ENCODE peak calls at places on chromosomes 4 and X, in nine cellular contexts. Y is activated CD8-positive, alpha-beta memory T cell treated with anti-CD3 and anti-CD28 coated beads for 24 hours; A is Calu3; T is T-helper 2 cell; P is lower lobe of right lung; O is upper lobe of left lung; K is pons; I is cardiac fibroblast; Q is lung microvascular endothelial cell. G is an unnamed sample.

GRCh38 chr4:67699603-67700002 is 1.4 kb downstream of the UBA6 start:
- DNase-seq in Y (no peak), A (no peak), T (no peak), P (no peak), O (no peak), K (no peak), I (no peak), Q (no peak), G (no peak)

GRCh38 chrX:132940727-132941162 is 17.7 kb downstream of the HS6ST2 start:
- DNase-seq in Y (no peak), A (peak), T (no peak), P (no peak), O (no peak), K (no peak), I (no peak), Q (no peak), G (peak)

GRCh38 chrX:41722816-41723215 is 1.2 kb upstream of the GPR82 start:
- DNase-seq in Y (no peak), A (no peak), T (no peak), P (no peak), O (no peak), K (no peak), I (peak), Q (no peak), G (no peak)

GRCh38 chr4:132572210-132572609 is 576.9 kb upstream of the PCDH10 start:
- DNase-seq in Y (no peak), A (no peak), T (no peak), P (no peak), O (no peak), K (no peak), I (peak), Q (no peak), G (no peak)

GRCh38 chr4:176883681-176884418 is 91.1 kb upstream of the VEGFC start:
- DNase-seq in Y (no peak), A (no peak), T (no peak), P (no peak), O (no peak), K (no peak), I (peak), Q (no peak), G (no peak)

GRCh38 chrX:144275403-144275802 is 391.5 kb downstream of the UBE2NL start:
- DNase-seq in Y (no peak), A (no peak), T (no peak), P (no peak), O (no peak), K (no peak), I (no peak), Q (no peak), G (no peak)

GRCh38 chr4:8239661-8240060 is 29.9 kb upstream of the HTRA3 start:
- DNase-seq in Y (no peak), A (no peak), T (no peak), P (no peak), O (no peak), K (no peak), I (no peak), Q (no peak), G (no peak)

GRCh38 chrX:131752493-131753198 is 208.8 kb downstream of the OR13H1 start:
- DNase-seq in Y (peak), A (no peak), T (no peak), P (no peak), O (peak), K (no peak), I (no peak), Q (peak), G (peak)

GRCh38 chrX:38192007-38192625 is 28.6 kb downstream of the SRPX start:
- DNase-seq in Y (no peak), A (peak), T (no peak), P (no peak), O (no peak), K (peak), I (no peak), Q (peak), G (peak)

GRCh38 chr4:42331914-42332368 is 65.3 kb upstream of the SHISA3 start:
- DNase-seq in Y (no peak), A (no peak), T (no peak), P (no peak), O (no peak), K (no peak), I (peak), Q (peak), G (peak)

GRCh38 chr4:37762294-37763163 is 64.0 kb upstream of the PGM2 start:
- DNase-seq in Y (no peak), A (no peak), T (no peak), P (no peak), O (peak), K (no peak), I (peak), Q (peak), G (peak)

GRCh38 chr4:139817657-139818452 is 152.2 kb downstream of the MGST2 start:
- DNase-seq in Y (no peak), A (no peak), T (no peak), P (no peak), O (no peak), K (no peak), I (no peak), Q (no peak), G (peak)

GRCh38 chrX:30957753-30958152 is 68.7 kb upstream of the TAB3 start:
- DNase-seq in Y (no peak), A (peak), T (no peak), P (no peak), O (no peak), K (no peak), I (peak), Q (no peak), G (peak)

GRCh38 chr4:4407299-4408131 is 20.6 kb downstream of the NSG1 start:
- DNase-seq in Y (no peak), A (no peak), T (no peak), P (no peak), O (no peak), K (no peak), I (no peak), Q (no peak), G (no peak)

G was measured in SW480.